ENCODE peak calls at places on chromosomes 5 and 9, in eight cellular contexts. One of them, this sample, is unnamed.

GRCh38 chr5:139760066-139761056 is 35.2 kb upstream of the PSD2 start:
- DNase-seq in NCI-H2029 treated with DMSO at 0.1 percent for 48 hours: no peak
- DNase-seq in CD4-positive, alpha-beta memory T cell: no peak
- DNase-seq in cardiac muscle cell: no peak
- DNase-seq in neural crest cell: no peak
- DNase-seq in aorta: no peak
- DNase-seq in stimulated activated naive CD4-positive, alpha-beta T cell: no peak
- DNase-seq in astrocyte: peak
- DNase-seq in this sample: no peak

GRCh38 chr9:97985058-97985861 is 2.1 kb downstream of the ANP32B start:
- DNase-seq in stimulated activated naive CD4-positive, alpha-beta T cell: no peak
- DNase-seq in neural crest cell: peak
- DNase-seq in NCI-H2029 treated with DMSO at 0.1 percent for 48 hours: peak
- DNase-seq in astrocyte: no peak
- DNase-seq in cardiac muscle cell: peak
- DNase-seq in aorta: peak
- DNase-seq in CD4-positive, alpha-beta memory T cell: peak
- DNase-seq in this sample: peak

GRCh38 chr5:60010328-60010727 is 116.8 kb upstream of the PDE4D start:
- DNase-seq in cardiac muscle cell: no peak
- DNase-seq in astrocyte: no peak
- DNase-seq in aorta: no peak
- DNase-seq in CD4-positive, alpha-beta memory T cell: no peak
- DNase-seq in NCI-H2029 treated with DMSO at 0.1 percent for 48 hours: no peak
- DNase-seq in neural crest cell: no peak
- DNase-seq in stimulated activated naive CD4-positive, alpha-beta T cell: no peak
- DNase-seq in this sample: no peak

GRCh38 chr5:5473224-5473623 is 50.7 kb downstream of the ICE1 start:
- DNase-seq in neural crest cell: no peak
- DNase-seq in CD4-positive, alpha-beta memory T cell: no peak
- DNase-seq in aorta: no peak
- DNase-seq in cardiac muscle cell: no peak
- DNase-seq in NCI-H2029 treated with DMSO at 0.1 percent for 48 hours: no peak
- DNase-seq in astrocyte: peak
- DNase-seq in stimulated activated naive CD4-positive, alpha-beta T cell: no peak
- DNase-seq in this sample: no peak

GRCh38 chr9:71384343-71384742 is 262.9 kb upstream of the TRPM3 start:
- DNase-seq in stimulated activated naive CD4-positive, alpha-beta T cell: no peak
- DNase-seq in cardiac muscle cell: no peak
- DNase-seq in astrocyte: no peak
- DNase-seq in NCI-H2029 treated with DMSO at 0.1 percent for 48 hours: no peak
- DNase-seq in aorta: no peak
- DNase-seq in neural crest cell: peak
- DNase-seq in CD4-positive, alpha-beta memory T cell: no peak
- DNase-seq in this sample: no peak

GRCh38 chr5:128455861-128456361 is 82.1 kb downstream of the FBN2 start:
- DNase-seq in neural crest cell: no peak
- DNase-seq in stimulated activated naive CD4-positive, alpha-beta T cell: no peak
- DNase-seq in NCI-H2029 treated with DMSO at 0.1 percent for 48 hours: no peak
- DNase-seq in CD4-positive, alpha-beta memory T cell: no peak
- DNase-seq in aorta: no peak
- DNase-seq in astrocyte: no peak
- DNase-seq in cardiac muscle cell: no peak
- DNase-seq in this sample: no peak

GRCh38 chr5:135830384-135831275 is 3.8 kb upstream of the SLC25A48 start:
- DNase-seq in astrocyte: no peak
- DNase-seq in cardiac muscle cell: no peak
- DNase-seq in NCI-H2029 treated with DMSO at 0.1 percent for 48 hours: no peak
- DNase-seq in CD4-positive, alpha-beta memory T cell: no peak
- DNase-seq in stimulated activated naive CD4-positive, alpha-beta T cell: no peak
- DNase-seq in neural crest cell: no peak
- DNase-seq in aorta: peak
- DNase-seq in this sample: no peak

GRCh38 chr9:79165006-79165405 is 406.8 kb upstream of the TLE4 start:
- DNase-seq in neural crest cell: no peak
- DNase-seq in aorta: no peak
- DNase-seq in CD4-positive, alpha-beta memory T cell: no peak
- DNase-seq in stimulated activated naive CD4-positive, alpha-beta T cell: no peak
- DNase-seq in astrocyte: peak
- DNase-seq in cardiac muscle cell: no peak
- DNase-seq in NCI-H2029 treated with DMSO at 0.1 percent for 48 hours: no peak
- DNase-seq in this sample: no peak

GRCh38 chr5:91955610-91956009 is 572.5 kb upstream of the ARRDC3 start:
- DNase-seq in astrocyte: peak
- DNase-seq in CD4-positive, alpha-beta memory T cell: no peak
- DNase-seq in cardiac muscle cell: peak
- DNase-seq in neural crest cell: no peak
- DNase-seq in aorta: no peak
- DNase-seq in stimulated activated naive CD4-positive, alpha-beta T cell: no peak
- DNase-seq in NCI-H2029 treated with DMSO at 0.1 percent for 48 hours: no peak
- DNase-seq in this sample: no peak

GRCh38 chr9:129880654-129881546 is 45.6 kb downstream of the USP20 start:
- DNase-seq in CD4-positive, alpha-beta memory T cell: no peak
- DNase-seq in neural crest cell: no peak
- DNase-seq in astrocyte: no peak
- DNase-seq in cardiac muscle cell: no peak
- DNase-seq in aorta: peak
- DNase-seq in stimulated activated naive CD4-positive, alpha-beta T cell: no peak
- DNase-seq in NCI-H2029 treated with DMSO at 0.1 percent for 48 hours: no peak
- DNase-seq in this sample: no peak

GRCh38 chr9:98101416-98101815 is 17.6 kb downstream of the TRIM14 start:
- DNase-seq in CD4-positive, alpha-beta memory T cell: no peak
- DNase-seq in stimulated activated naive CD4-positive, alpha-beta T cell: no peak
- DNase-seq in cardiac muscle cell: no peak
- DNase-seq in neural crest cell: no peak
- DNase-seq in NCI-H2029 treated with DMSO at 0.1 percent for 48 hours: no peak
- DNase-seq in astrocyte: no peak
- DNase-seq in aorta: no peak
- DNase-seq in this sample: no peak

GRCh38 chr5:1330847-1331831 is 13.8 kb downstream of the CLPTM1L start:
- DNase-seq in aorta: peak
- DNase-seq in stimulated activated naive CD4-positive, alpha-beta T cell: no peak
- DNase-seq in NCI-H2029 treated with DMSO at 0.1 percent for 48 hours: no peak
- DNase-seq in cardiac muscle cell: no peak
- DNase-seq in astrocyte: no peak
- DNase-seq in neural crest cell: no peak
- DNase-seq in CD4-positive, alpha-beta memory T cell: no peak
- DNase-seq in this sample: no peak

GRCh38 chr5:176901260-176902101 is 2.3 kb upstream of the HK3 start:
- DNase-seq in aorta: no peak
- DNase-seq in NCI-H2029 treated with DMSO at 0.1 percent for 48 hours: no peak
- DNase-seq in stimulated activated naive CD4-positive, alpha-beta T cell: no peak
- DNase-seq in neural crest cell: no peak
- DNase-seq in astrocyte: no peak
- DNase-seq in cardiac muscle cell: no peak
- DNase-seq in CD4-positive, alpha-beta memory T cell: no peak
- DNase-seq in this sample: no peak

GRCh38 chr9:76642074-76642473 is 122.2 kb upstream of the PCA3 start:
- DNase-seq in stimulated activated naive CD4-positive, alpha-beta T cell: no peak
- DNase-seq in neural crest cell: no peak
- DNase-seq in CD4-positive, alpha-beta memory T cell: no peak
- DNase-seq in aorta: no peak
- DNase-seq in cardiac muscle cell: no peak
- DNase-seq in astrocyte: no peak
- DNase-seq in NCI-H2029 treated with DMSO at 0.1 percent for 48 hours: no peak
- DNase-seq in this sample: no peak

GRCh38 chr9:102974530-102974929 is 20.6 kb upstream of the CYLC2 start:
- DNase-seq in CD4-positive, alpha-beta memory T cell: no peak
- DNase-seq in aorta: no peak
- DNase-seq in stimulated activated naive CD4-positive, alpha-beta T cell: no peak
- DNase-seq in neural crest cell: no peak
- DNase-seq in NCI-H2029 treated with DMSO at 0.1 percent for 48 hours: no peak
- DNase-seq in cardiac muscle cell: no peak
- DNase-seq in astrocyte: no peak
- DNase-seq in this sample: no peak

GRCh38 chr5:10354048-10354872 is 765 bp downstream of the MARCHF6 start:
- DNase-seq in cardiac muscle cell: peak
- DNase-seq in NCI-H2029 treated with DMSO at 0.1 percent for 48 hours: no peak
- DNase-seq in aorta: no peak
- DNase-seq in CD4-positive, alpha-beta memory T cell: peak
- DNase-seq in stimulated activated naive CD4-positive, alpha-beta T cell: no peak
- DNase-seq in astrocyte: peak
- DNase-seq in neural crest cell: peak
- DNase-seq in this sample: no peak

GRCh38 chr9:107566596-107566995 is 77.0 kb upstream of the KLF4 start:
- DNase-seq in stimulated activated naive CD4-positive, alpha-beta T cell: no peak
- DNase-seq in neural crest cell: no peak
- DNase-seq in aorta: no peak
- DNase-seq in cardiac muscle cell: no peak
- DNase-seq in NCI-H2029 treated with DMSO at 0.1 percent for 48 hours: no peak
- DNase-seq in astrocyte: peak
- DNase-seq in CD4-positive, alpha-beta memory T cell: no peak
- DNase-seq in this sample: no peak

GRCh38 chr9:120715331-120715924 is 1.2 kb upstream of the MEGF9 start:
- DNase-seq in aorta: peak
- DNase-seq in neural crest cell: peak
- DNase-seq in stimulated activated naive CD4-positive, alpha-beta T cell: no peak
- DNase-seq in CD4-positive, alpha-beta memory T cell: no peak
- DNase-seq in NCI-H2029 treated with DMSO at 0.1 percent for 48 hours: no peak
- DNase-seq in cardiac muscle cell: no peak
- DNase-seq in astrocyte: peak
- DNase-seq in this sample: no peak

GRCh38 chr9:33311953-33312352 is 21.6 kb downstream of the NFX1 start:
- DNase-seq in astrocyte: peak
- DNase-seq in aorta: no peak
- DNase-seq in CD4-positive, alpha-beta memory T cell: no peak
- DNase-seq in cardiac muscle cell: no peak
- DNase-seq in NCI-H2029 treated with DMSO at 0.1 percent for 48 hours: no peak
- DNase-seq in stimulated activated naive CD4-positive, alpha-beta T cell: no peak
- DNase-seq in neural crest cell: no peak
- DNase-seq in this sample: no peak

GRCh38 chr5:64339776-64340175 is 166.0 kb upstream of the RGS7BP start:
- DNase-seq in CD4-positive, alpha-beta memory T cell: no peak
- DNase-seq in astrocyte: peak
- DNase-seq in aorta: no peak
- DNase-seq in neural crest cell: no peak
- DNase-seq in NCI-H2029 treated with DMSO at 0.1 percent for 48 hours: no peak
- DNase-seq in stimulated activated naive CD4-positive, alpha-beta T cell: no peak
- DNase-seq in cardiac muscle cell: no peak
- DNase-seq in this sample: no peak

GRCh38 chr5:158754018-158754514 is 345.6 kb downstream of the EBF1 start:
- DNase-seq in CD4-positive, alpha-beta memory T cell: no peak
- DNase-seq in stimulated activated naive CD4-positive, alpha-beta T cell: no peak
- DNase-seq in aorta: no peak
- DNase-seq in cardiac muscle cell: no peak
- DNase-seq in NCI-H2029 treated with DMSO at 0.1 percent for 48 hours: no peak
- DNase-seq in astrocyte: peak
- DNase-seq in neural crest cell: no peak
- DNase-seq in this sample: no peak

GRCh38 chr5:143924311-143924710 is 112.3 kb downstream of the HMHB1 start:
- DNase-seq in neural crest cell: no peak
- DNase-seq in astrocyte: no peak
- DNase-seq in CD4-positive, alpha-beta memory T cell: no peak
- DNase-seq in NCI-H2029 treated with DMSO at 0.1 percent for 48 hours: no peak
- DNase-seq in stimulated activated naive CD4-positive, alpha-beta T cell: no peak
- DNase-seq in aorta: no peak
- DNase-seq in cardiac muscle cell: no peak
- DNase-seq in this sample: no peak

This sample was measured in naive thymus-derived CD4-positive, alpha-beta T cell.